ENCODE peak calls at places on chromosomes 6 and 20, in four cellular contexts. One of them, this sample, is unnamed.

GRCh38 chr6:52407467-52407866 is 12.7 kb upstream of the EFHC1 start:
- DNase-seq in foreskin fibroblast: peak
- DNase-seq in BE2C: peak
- DNase-seq in tibial nerve: no peak
- DNase-seq in this sample: no peak

GRCh38 chr20:58416832-58417231 is 27.8 kb downstream of the VAPB start:
- DNase-seq in foreskin fibroblast: no peak
- DNase-seq in BE2C: no peak
- DNase-seq in tibial nerve: no peak
- DNase-seq in this sample: no peak

GRCh38 chr6:159727717-159728440 is 573 bp downstream of the WTAP start:
- DNase-seq in foreskin fibroblast: no peak
- DNase-seq in BE2C: no peak
- DNase-seq in tibial nerve: no peak
- DNase-seq in this sample: peak

GRCh38 chr6:34656378-34657036 is 40.1 kb downstream of the ILRUN start:
- DNase-seq in foreskin fibroblast: peak
- DNase-seq in BE2C: peak
- DNase-seq in tibial nerve: peak
- DNase-seq in this sample: no peak

GRCh38 chr6:10415593-10416480 is 963 bp upstream of the TFAP2A start:
- DNase-seq in foreskin fibroblast: no peak
- DNase-seq in BE2C: no peak
- DNase-seq in tibial nerve: no peak
- DNase-seq in this sample: no peak

GRCh38 chr6:4281341-4282293 is 146.2 kb upstream of the ECI2 start:
- DNase-seq in foreskin fibroblast: no peak
- DNase-seq in BE2C: no peak
- DNase-seq in tibial nerve: no peak
- DNase-seq in this sample: no peak

GRCh38 chr6:41568585-41569384 is 22.6 kb downstream of the FOXP4 start:
- DNase-seq in foreskin fibroblast: no peak
- DNase-seq in BE2C: no peak
- DNase-seq in tibial nerve: no peak
- DNase-seq in this sample: no peak

GRCh38 chr6:40558102-40558501 is 29.1 kb downstream of the LRFN2 start:
- DNase-seq in foreskin fibroblast: no peak
- DNase-seq in BE2C: no peak
- DNase-seq in tibial nerve: no peak
- DNase-seq in this sample: no peak

GRCh38 chr6:73694711-73695411 is 1.1 kb upstream of the CD109 start:
- DNase-seq in foreskin fibroblast: peak
- DNase-seq in BE2C: no peak
- DNase-seq in tibial nerve: no peak
- DNase-seq in this sample: peak

GRCh38 chr6:144262470-144263369 is 22.4 kb upstream of the UTRN start:
- DNase-seq in foreskin fibroblast: peak
- DNase-seq in BE2C: no peak
- DNase-seq in tibial nerve: no peak
- DNase-seq in this sample: no peak

GRCh38 chr20:8152183-8152582 is 20.1 kb downstream of the PLCB1 start:
- DNase-seq in foreskin fibroblast: peak
- DNase-seq in BE2C: no peak
- DNase-seq in tibial nerve: no peak
- DNase-seq in this sample: no peak

GRCh38 chr20:17796096-17796563 is 96.4 kb downstream of the BANF2 start:
- DNase-seq in foreskin fibroblast: peak
- DNase-seq in BE2C: no peak
- DNase-seq in tibial nerve: peak
- DNase-seq in this sample: no peak

GRCh38 chr6:83071023-83071422 is 3.6 kb downstream of the DOP1A start:
- DNase-seq in foreskin fibroblast: no peak
- DNase-seq in BE2C: no peak
- DNase-seq in tibial nerve: no peak
- DNase-seq in this sample: no peak

GRCh38 chr20:50721881-50722281 is 9.5 kb upstream of the PARD6B start:
- DNase-seq in foreskin fibroblast: no peak
- DNase-seq in BE2C: no peak
- DNase-seq in tibial nerve: peak
- DNase-seq in this sample: no peak

GRCh38 chr6:25670793-25671513 is 18.9 kb downstream of the SCGN start:
- DNase-seq in foreskin fibroblast: no peak
- DNase-seq in BE2C: no peak
- DNase-seq in tibial nerve: no peak
- DNase-seq in this sample: no peak

GRCh38 chr20:49276895-49277785 is 717 bp downstream of the ZNFX1 start:
- DNase-seq in foreskin fibroblast: no peak
- DNase-seq in BE2C: no peak
- DNase-seq in tibial nerve: peak
- DNase-seq in this sample: no peak

GRCh38 chr6:1068068-1068467 is 243.8 kb upstream of the FOXQ1 start:
- DNase-seq in foreskin fibroblast: no peak
- DNase-seq in BE2C: no peak
- DNase-seq in tibial nerve: no peak
- DNase-seq in this sample: no peak

GRCh38 chr20:290081-290831 is at the start of gene C20orf96:
- DNase-seq in foreskin fibroblast: peak
- DNase-seq in BE2C: peak
- DNase-seq in tibial nerve: peak
- DNase-seq in this sample: peak

GRCh38 chr6:64713175-64713574 is 993.9 kb downstream of the EYS start:
- DNase-seq in foreskin fibroblast: no peak
- DNase-seq in BE2C: no peak
- DNase-seq in tibial nerve: no peak
- DNase-seq in this sample: no peak

GRCh38 chr6:132395015-132395597 is 6.2 kb downstream of the MOXD1 start:
- DNase-seq in foreskin fibroblast: no peak
- DNase-seq in BE2C: no peak
- DNase-seq in tibial nerve: no peak
- DNase-seq in this sample: no peak

GRCh38 chr6:24931752-24932691 is 3.7 kb downstream of the RIPOR2 start:
- DNase-seq in foreskin fibroblast: no peak
- DNase-seq in BE2C: no peak
- DNase-seq in tibial nerve: no peak
- DNase-seq in this sample: no peak

GRCh38 chr6:43870660-43871061 is 100.7 kb downstream of the VEGFA start:
- DNase-seq in foreskin fibroblast: no peak
- DNase-seq in BE2C: no peak
- DNase-seq in tibial nerve: no peak
- DNase-seq in this sample: no peak

GRCh38 chr20:52592567-52592966 is 379.6 kb upstream of the TSHZ2 start:
- DNase-seq in foreskin fibroblast: no peak
- DNase-seq in BE2C: no peak
- DNase-seq in tibial nerve: no peak
- DNase-seq in this sample: no peak

GRCh38 chr20:7792131-7792869 is 148.0 kb downstream of the HAO1 start:
- DNase-seq in foreskin fibroblast: peak
- DNase-seq in BE2C: no peak
- DNase-seq in tibial nerve: no peak
- DNase-seq in this sample: no peak

GRCh38 chr6:36873612-36874011 is 991 bp downstream of the PPIL1 start:
- DNase-seq in foreskin fibroblast: no peak
- DNase-seq in BE2C: no peak
- DNase-seq in tibial nerve: no peak
- DNase-seq in this sample: no peak

GRCh38 chr6:78605909-78606446 is 261.4 kb upstream of the IRAK1BP1 start:
- DNase-seq in foreskin fibroblast: peak
- DNase-seq in BE2C: no peak
- DNase-seq in tibial nerve: no peak
- DNase-seq in this sample: no peak

GRCh38 chr6:165345700-165346099 is 36.3 kb upstream of the C6orf118 start:
- DNase-seq in foreskin fibroblast: no peak
- DNase-seq in BE2C: no peak
- DNase-seq in tibial nerve: no peak
- DNase-seq in this sample: no peak

GRCh38 chr6:157094038-157094437 is 229.3 kb downstream of the TMEM242 start:
- DNase-seq in foreskin fibroblast: no peak
- DNase-seq in BE2C: no peak
- DNase-seq in tibial nerve: no peak
- DNase-seq in this sample: no peak

GRCh38 chr6:33853736-33854135 is 49.9 kb upstream of the MLN start:
- DNase-seq in foreskin fibroblast: no peak
- DNase-seq in BE2C: no peak
- DNase-seq in tibial nerve: no peak
- DNase-seq in this sample: no peak

GRCh38 chr20:2204021-2204420 is 91.8 kb upstream of the TGM3 start:
- DNase-seq in foreskin fibroblast: no peak
- DNase-seq in BE2C: no peak
- DNase-seq in tibial nerve: no peak
- DNase-seq in this sample: no peak

GRCh38 chr6:159052720-159053119 is 7.9 kb upstream of the TAGAP start:
- DNase-seq in foreskin fibroblast: no peak
- DNase-seq in BE2C: no peak
- DNase-seq in tibial nerve: no peak
- DNase-seq in this sample: no peak

GRCh38 chr20:6769953-6770831 is 2.7 kb downstream of the BMP2 start:
- DNase-seq in foreskin fibroblast: no peak
- DNase-seq in BE2C: no peak
- DNase-seq in tibial nerve: peak
- DNase-seq in this sample: no peak

GRCh38 chr6:110831405-110831804 is 16.1 kb upstream of the CDK19 start:
- DNase-seq in foreskin fibroblast: no peak
- DNase-seq in BE2C: no peak
- DNase-seq in tibial nerve: no peak
- DNase-seq in this sample: no peak

GRCh38 chr6:93087606-93088005 is 331.8 kb downstream of the EPHA7 start:
- DNase-seq in foreskin fibroblast: no peak
- DNase-seq in BE2C: no peak
- DNase-seq in tibial nerve: no peak
- DNase-seq in this sample: no peak

GRCh38 chr6:21381336-21381963 is 212.1 kb upstream of the SOX4 start:
- DNase-seq in foreskin fibroblast: no peak
- DNase-seq in BE2C: no peak
- DNase-seq in tibial nerve: no peak
- DNase-seq in this sample: no peak

GRCh38 chr20:31966991-31967655 is 828 bp upstream of the XKR7 start:
- DNase-seq in foreskin fibroblast: no peak
- DNase-seq in BE2C: no peak
- DNase-seq in tibial nerve: no peak
- DNase-seq in this sample: no peak

GRCh38 chr20:51074062-51074461 is 51.2 kb upstream of the KCNG1 start:
- DNase-seq in foreskin fibroblast: no peak
- DNase-seq in BE2C: no peak
- DNase-seq in tibial nerve: no peak
- DNase-seq in this sample: no peak

GRCh38 chr6:112560651-112561050 is 213.5 kb downstream of the RFPL4B start:
- DNase-seq in foreskin fibroblast: no peak
- DNase-seq in BE2C: peak
- DNase-seq in tibial nerve: no peak
- DNase-seq in this sample: no peak
- TF ChIP-seq CTCF in foreskin fibroblast: no peak
- TF ChIP-seq CTCF in BE2C: peak
- TF ChIP-seq CTCF in tibial nerve: no peak
- TF ChIP-seq CTCF in this sample: no peak

DNA sequence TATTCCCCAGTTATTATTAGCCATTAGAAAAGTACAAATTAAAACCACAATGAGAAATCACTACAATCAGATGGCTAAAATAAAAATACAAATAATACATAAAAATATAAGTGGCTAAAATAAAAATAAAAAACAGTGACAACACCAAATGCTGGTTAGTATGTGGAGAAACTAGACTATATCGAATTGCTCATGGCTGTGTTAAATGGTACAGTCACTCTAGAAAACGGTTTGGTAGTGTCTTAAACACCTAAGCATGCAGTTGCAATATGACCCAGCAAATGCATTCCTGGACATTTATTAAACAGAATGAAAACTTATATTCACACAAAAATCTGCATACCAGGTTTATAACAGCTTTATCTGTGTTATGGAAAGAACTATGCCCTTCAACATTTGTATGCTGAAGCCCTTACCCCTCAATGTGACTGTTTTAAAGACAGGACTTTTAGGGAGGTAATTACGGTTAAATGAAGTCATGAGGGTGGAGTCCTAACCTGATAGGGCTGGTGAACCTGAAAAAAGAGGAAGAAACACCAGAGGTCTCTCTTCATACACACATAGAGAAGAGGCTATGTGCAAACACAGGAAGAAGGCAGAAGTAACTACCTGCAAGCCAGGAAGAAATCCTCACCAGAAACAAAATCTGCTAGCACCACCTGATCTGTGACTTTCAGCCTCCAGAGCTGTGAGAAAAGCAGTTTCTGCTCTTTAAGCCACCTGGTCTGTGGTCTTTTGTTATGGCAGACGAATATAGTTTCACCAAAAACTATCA is 84.9 kb downstream of the ASCC3 start:
- DNase-seq in foreskin fibroblast: no peak
- DNase-seq in BE2C: no peak
- DNase-seq in tibial nerve: no peak
- DNase-seq in this sample: no peak
- TF ChIP-seq CTCF in foreskin fibroblast: no peak
- TF ChIP-seq CTCF in BE2C: no peak
- TF ChIP-seq CTCF in tibial nerve: no peak
- TF ChIP-seq CTCF in this sample: no peak

GRCh38 chr6:30719791-30720737 is at the start of gene TUBB:
- DNase-seq in foreskin fibroblast: peak
- DNase-seq in BE2C: peak
- DNase-seq in tibial nerve: peak
- DNase-seq in this sample: peak
- TF ChIP-seq CTCF in foreskin fibroblast: no peak
- TF ChIP-seq CTCF in BE2C: no peak
- TF ChIP-seq CTCF in tibial nerve: no peak
- TF ChIP-seq CTCF in this sample: no peak

GRCh38 chr20:61724376-61724775 is 341.3 kb downstream of the TAF4 start:
- DNase-seq in foreskin fibroblast: no peak
- DNase-seq in BE2C: no peak
- DNase-seq in tibial nerve: no peak
- DNase-seq in this sample: no peak
- TF ChIP-seq CTCF in foreskin fibroblast: peak
- TF ChIP-seq CTCF in BE2C: no peak
- TF ChIP-seq CTCF in tibial nerve: no peak
- TF ChIP-seq CTCF in this sample: no peak

GRCh38 chr6:139996253-139996834 is 621.9 kb upstream of the CITED2 start:
- DNase-seq in foreskin fibroblast: no peak
- DNase-seq in BE2C: peak
- DNase-seq in tibial nerve: no peak
- DNase-seq in this sample: no peak
- TF ChIP-seq CTCF in foreskin fibroblast: no peak
- TF ChIP-seq CTCF in BE2C: peak
- TF ChIP-seq CTCF in tibial nerve: no peak
- TF ChIP-seq CTCF in this sample: no peak

GRCh38 chr6:149963462-149964242 is at the start of gene ULBP1:
- DNase-seq in foreskin fibroblast: peak
- DNase-seq in BE2C: peak
- DNase-seq in tibial nerve: peak
- DNase-seq in this sample: peak
- TF ChIP-seq CTCF in foreskin fibroblast: peak
- TF ChIP-seq CTCF in BE2C: peak
- TF ChIP-seq CTCF in tibial nerve: no peak
- TF ChIP-seq CTCF in this sample: no peak

This sample was measured in CD14-positive monocyte.